ENCODE peak calls at places on chromosomes 7 and 10, in eight cellular contexts. One of them, this sample, is unnamed.

GRCh38 chr7:107327986-107328569 is 141.8 kb upstream of the GPR22 start:
- DNase-seq in kidney: no peak
- DNase-seq in T-helper 1 cell: no peak
- DNase-seq in germinal center: no peak
- DNase-seq in A673: peak; percentile 7
- DNase-seq in MM.1S: no peak
- DNase-seq in anterior cingulate cortex: no peak
- DNase-seq in DMS79: no peak
- DNase-seq in this sample: no peak

GRCh38 chr10:43219848-43220247 is 47.0 kb downstream of the RASGEF1A start:
- DNase-seq in anterior cingulate cortex: no peak
- DNase-seq in T-helper 1 cell: no peak
- DNase-seq in kidney: peak; percentile 66
- DNase-seq in MM.1S: no peak
- DNase-seq in A673: no peak
- DNase-seq in germinal center: no peak
- DNase-seq in DMS79: no peak
- DNase-seq in this sample: no peak

GRCh38 chr10:113746188-113746950 is 5.1 kb upstream of the PLEKHS1 start:
- DNase-seq in MM.1S: no peak
- DNase-seq in T-helper 1 cell: no peak
- DNase-seq in A673: peak; percentile 72
- DNase-seq in anterior cingulate cortex: no peak
- DNase-seq in DMS79: no peak
- DNase-seq in kidney: no peak
- DNase-seq in germinal center: no peak
- DNase-seq in this sample: no peak

GRCh38 chr7:70647801-70648491 is 484.0 kb upstream of the GALNT17 start:
- DNase-seq in anterior cingulate cortex: no peak
- DNase-seq in A673: no peak
- DNase-seq in T-helper 1 cell: peak; percentile 54
- DNase-seq in MM.1S: no peak
- DNase-seq in germinal center: no peak
- DNase-seq in DMS79: no peak
- DNase-seq in kidney: no peak
- DNase-seq in this sample: peak; percentile 81

GRCh38 chr7:80630611-80631010 is 7.8 kb upstream of the CD36 start:
- DNase-seq in T-helper 1 cell: no peak
- DNase-seq in MM.1S: no peak
- DNase-seq in kidney: no peak
- DNase-seq in anterior cingulate cortex: no peak
- DNase-seq in DMS79: peak; percentile 73
- DNase-seq in A673: peak; percentile 63
- DNase-seq in germinal center: no peak
- DNase-seq in this sample: no peak

GRCh38 chr10:6348091-6348862 is 145.5 kb downstream of the PFKFB3 start:
- DNase-seq in T-helper 1 cell: peak; percentile 57
- DNase-seq in DMS79: no peak
- DNase-seq in germinal center: peak; percentile 89
- DNase-seq in MM.1S: peak; percentile 93
- DNase-seq in kidney: peak; percentile 89
- DNase-seq in anterior cingulate cortex: no peak
- DNase-seq in A673: peak; percentile 71
- DNase-seq in this sample: peak; percentile 91

GRCh38 chr7:153386581-153386980 is 627.0 kb downstream of the ACTR3B start:
- DNase-seq in anterior cingulate cortex: no peak
- DNase-seq in T-helper 1 cell: no peak
- DNase-seq in germinal center: no peak
- DNase-seq in A673: no peak
- DNase-seq in kidney: no peak
- DNase-seq in DMS79: no peak
- DNase-seq in MM.1S: no peak
- DNase-seq in this sample: no peak

GRCh38 chr10:68578945-68579344 is 18.8 kb downstream of the TET1 start:
- DNase-seq in anterior cingulate cortex: no peak
- DNase-seq in germinal center: no peak
- DNase-seq in DMS79: no peak
- DNase-seq in A673: no peak
- DNase-seq in kidney: no peak
- DNase-seq in MM.1S: no peak
- DNase-seq in T-helper 1 cell: no peak
- DNase-seq in this sample: no peak

GRCh38 chr10:71598673-71599072 is 120.9 kb downstream of the C10orf105 start:
- DNase-seq in T-helper 1 cell: no peak
- DNase-seq in anterior cingulate cortex: no peak
- DNase-seq in MM.1S: no peak
- DNase-seq in germinal center: no peak
- DNase-seq in A673: peak; percentile 36
- DNase-seq in DMS79: no peak
- DNase-seq in kidney: peak; percentile 95
- DNase-seq in this sample: no peak

GRCh38 chr10:3689871-3690510 is 95.0 kb downstream of the KLF6 start:
- DNase-seq in DMS79: no peak
- DNase-seq in anterior cingulate cortex: no peak
- DNase-seq in T-helper 1 cell: no peak
- DNase-seq in A673: no peak
- DNase-seq in kidney: no peak
- DNase-seq in germinal center: no peak
- DNase-seq in MM.1S: no peak
- DNase-seq in this sample: no peak

GRCh38 chr7:158815471-158816128 is 13.7 kb downstream of the ESYT2 start:
- DNase-seq in anterior cingulate cortex: no peak
- DNase-seq in A673: no peak
- DNase-seq in kidney: no peak
- DNase-seq in germinal center: no peak
- DNase-seq in MM.1S: no peak
- DNase-seq in T-helper 1 cell: no peak
- DNase-seq in DMS79: no peak
- DNase-seq in this sample: no peak

GRCh38 chr7:150806863-150807262 is 6.3 kb downstream of the TMEM176A start:
- DNase-seq in A673: no peak
- DNase-seq in kidney: no peak
- DNase-seq in MM.1S: no peak
- DNase-seq in germinal center: no peak
- DNase-seq in T-helper 1 cell: no peak
- DNase-seq in DMS79: no peak
- DNase-seq in anterior cingulate cortex: no peak
- DNase-seq in this sample: no peak

GRCh38 chr7:43138710-43139601 is 26.5 kb downstream of the HECW1 start:
- DNase-seq in DMS79: no peak
- DNase-seq in A673: peak; percentile 98
- DNase-seq in germinal center: no peak
- DNase-seq in MM.1S: no peak
- DNase-seq in anterior cingulate cortex: no peak
- DNase-seq in kidney: no peak
- DNase-seq in T-helper 1 cell: no peak
- DNase-seq in this sample: no peak

GRCh38 chr10:78171633-78172032 is 138.0 kb downstream of the RPS24 start:
- DNase-seq in germinal center: no peak
- DNase-seq in anterior cingulate cortex: no peak
- DNase-seq in MM.1S: no peak
- DNase-seq in kidney: no peak
- DNase-seq in A673: no peak
- DNase-seq in T-helper 1 cell: no peak
- DNase-seq in DMS79: no peak
- DNase-seq in this sample: no peak

GRCh38 chr10:99450624-99451498 is 20.4 kb upstream of the GOT1 start:
- DNase-seq in T-helper 1 cell: no peak
- DNase-seq in DMS79: no peak
- DNase-seq in anterior cingulate cortex: no peak
- DNase-seq in germinal center: no peak
- DNase-seq in kidney: no peak
- DNase-seq in A673: no peak
- DNase-seq in MM.1S: no peak
- DNase-seq in this sample: no peak

This sample was measured in T-cell.